ENCODE peak calls at places on chromosomes 7 and 10, in five cellular contexts. One of them, this sample, is unnamed. For H3K4me1, the result is how much of the 10 kb centered on the place peaks cover.

GRCh38 chr10:95542330-95542729 is 18.8 kb downstream of the SORBS1 start:
- DNase-seq in ovary: no peak
- DNase-seq in tibial nerve: no peak
- DNase-seq in thyroid gland: no peak
- DNase-seq in stomach: peak
- DNase-seq in this sample: no peak

GRCh38 chr10:92691591-92692084 is 1.9 kb downstream of the HHEX start:
- DNase-seq in thyroid gland: peak
- DNase-seq in stomach: peak
- DNase-seq in tibial nerve: peak
- DNase-seq in ovary: peak
- DNase-seq in this sample: peak

GRCh38 chr10:33334839-33335549 is 527 bp upstream of the NRP1 start:
- DNase-seq in tibial nerve: peak
- DNase-seq in ovary: peak
- DNase-seq in thyroid gland: peak
- DNase-seq in stomach: peak
- DNase-seq in this sample: peak

GRCh38 chr10:92222603-92223275 is 68.1 kb downstream of the CPEB3 start:
- DNase-seq in ovary: no peak
- DNase-seq in tibial nerve: no peak
- DNase-seq in thyroid gland: no peak
- DNase-seq in stomach: no peak
- DNase-seq in this sample: peak

GRCh38 chr7:157817944-157818700 is 481.3 kb downstream of the DNAJB6 start:
- DNase-seq in ovary: no peak
- DNase-seq in tibial nerve: no peak
- DNase-seq in stomach: no peak
- DNase-seq in thyroid gland: no peak
- DNase-seq in this sample: no peak

GRCh38 chr7:103114576-103115008 is 34.3 kb downstream of the NAPEPLD start:
- DNase-seq in stomach: no peak
- DNase-seq in ovary: no peak
- DNase-seq in tibial nerve: no peak
- DNase-seq in thyroid gland: no peak
- DNase-seq in this sample: no peak

GRCh38 chr10:3173173-3173878 is 744 bp upstream of the PITRM1 start:
- DNase-seq in tibial nerve: no peak
- DNase-seq in ovary: no peak
- DNase-seq in stomach: peak
- DNase-seq in thyroid gland: peak
- DNase-seq in this sample: no peak

GRCh38 chr7:106073701-106074100 is 38.4 kb downstream of the SYPL1 start:
- DNase-seq in tibial nerve: no peak
- DNase-seq in ovary: no peak
- DNase-seq in thyroid gland: no peak
- DNase-seq in stomach: no peak
- DNase-seq in this sample: no peak

GRCh38 chr10:76456190-76456589 is 1024.8 kb downstream of the LRMDA start:
- DNase-seq in thyroid gland: no peak
- DNase-seq in stomach: no peak
- DNase-seq in ovary: peak
- DNase-seq in tibial nerve: no peak
- DNase-seq in this sample: no peak

GRCh38 chr10:51743146-51743545 is 43.8 kb upstream of the CSTF2T start:
- DNase-seq in stomach: no peak
- DNase-seq in thyroid gland: no peak
- DNase-seq in ovary: no peak
- DNase-seq in tibial nerve: no peak
- DNase-seq in this sample: no peak

GRCh38 chr10:96413151-96413787 is 54.5 kb upstream of the OPALIN start:
- DNase-seq in tibial nerve: no peak
- DNase-seq in ovary: no peak
- DNase-seq in stomach: no peak
- DNase-seq in thyroid gland: peak
- DNase-seq in this sample: no peak

GRCh38 chr10:86872757-86873156 is 84.7 kb downstream of the MMRN2 start:
- DNase-seq in thyroid gland: peak
- DNase-seq in tibial nerve: no peak
- DNase-seq in stomach: no peak
- DNase-seq in ovary: no peak
- DNase-seq in this sample: peak

GRCh38 chr7:15686209-15686956 is at the start of gene MEOX2:
- DNase-seq in ovary: peak
- DNase-seq in stomach: no peak
- DNase-seq in thyroid gland: peak
- DNase-seq in tibial nerve: peak
- DNase-seq in this sample: peak

GRCh38 chr10:12915637-12916168 is 85.8 kb downstream of the CCDC3 start:
- DNase-seq in ovary: no peak
- DNase-seq in stomach: no peak
- DNase-seq in tibial nerve: no peak
- DNase-seq in thyroid gland: no peak
- DNase-seq in this sample: no peak

GRCh38 chr10:11936389-11937152 is 106.0 kb downstream of the UPF2 start:
- DNase-seq in ovary: no peak
- DNase-seq in thyroid gland: no peak
- DNase-seq in stomach: no peak
- DNase-seq in tibial nerve: no peak
- DNase-seq in this sample: no peak

GRCh38 chr10:86545097-86545496 is 23.5 kb upstream of the WAPL start:
- DNase-seq in tibial nerve: no peak
- DNase-seq in stomach: no peak
- DNase-seq in thyroid gland: peak
- DNase-seq in ovary: no peak
- DNase-seq in this sample: no peak

GRCh38 chr7:155713382-155713781 is 68.9 kb downstream of the RBM33 start:
- DNase-seq in ovary: no peak
- DNase-seq in thyroid gland: no peak
- DNase-seq in tibial nerve: no peak
- DNase-seq in stomach: peak
- DNase-seq in this sample: no peak

GRCh38 chr7:115984105-115984504 is 46.5 kb downstream of the TFEC start:
- DNase-seq in thyroid gland: no peak
- DNase-seq in stomach: no peak
- DNase-seq in ovary: no peak
- DNase-seq in tibial nerve: no peak
- DNase-seq in this sample: no peak

GRCh38 chr10:116472874-116473273 is 45.2 kb downstream of the PNLIPRP3 start:
- DNase-seq in stomach: no peak
- DNase-seq in ovary: no peak
- DNase-seq in tibial nerve: no peak
- DNase-seq in thyroid gland: no peak
- DNase-seq in this sample: no peak

GRCh38 chr10:116469437-116469836 is 41.8 kb downstream of the PNLIPRP3 start:
- DNase-seq in ovary: no peak
- DNase-seq in thyroid gland: no peak
- DNase-seq in stomach: no peak
- DNase-seq in tibial nerve: no peak
- DNase-seq in this sample: no peak

GRCh38 chr10:116466715-116467422 is 39.2 kb downstream of the PNLIPRP3 start:
- DNase-seq in ovary: no peak
- DNase-seq in stomach: no peak
- DNase-seq in thyroid gland: no peak
- DNase-seq in tibial nerve: no peak
- DNase-seq in this sample: no peak

GRCh38 chr10:116470768-116471415 is 43.2 kb downstream of the PNLIPRP3 start:
- DNase-seq in thyroid gland: no peak
- DNase-seq in stomach: no peak
- DNase-seq in ovary: no peak
- DNase-seq in tibial nerve: no peak
- DNase-seq in this sample: no peak

GRCh38 chr10:116470071-116470470 is 42.4 kb downstream of the PNLIPRP3 start:
- DNase-seq in stomach: no peak
- DNase-seq in ovary: no peak
- DNase-seq in tibial nerve: no peak
- DNase-seq in thyroid gland: no peak
- DNase-seq in this sample: no peak
- TF ChIP-seq POLR2A in stomach: no peak
- TF ChIP-seq POLR2A in ovary: no peak
- TF ChIP-seq POLR2A in tibial nerve: no peak
- TF ChIP-seq POLR2A in thyroid gland: no peak
- TF ChIP-seq POLR2A in this sample: no peak

DNA sequence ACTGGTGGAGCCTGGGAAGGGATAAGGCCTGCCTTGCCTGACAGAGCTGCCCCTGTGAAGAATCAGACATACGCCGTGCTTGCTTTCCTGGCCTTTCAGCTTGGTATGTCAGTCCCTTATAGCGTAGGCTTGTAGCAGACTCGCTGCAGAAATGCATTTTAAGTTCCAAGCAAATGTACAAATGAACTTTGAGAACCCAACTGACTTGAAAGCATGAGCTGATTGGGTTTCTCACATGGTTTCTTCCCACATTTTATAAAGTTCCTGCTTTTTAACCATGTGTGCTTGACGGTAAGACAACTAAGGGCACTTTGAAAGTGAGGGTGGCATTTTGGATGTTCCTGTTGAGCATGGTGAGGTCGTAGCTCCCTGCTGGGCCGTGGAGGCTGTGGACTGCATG is 62.6 kb downstream of the CCNY start:
- DNase-seq in stomach: no peak
- DNase-seq in thyroid gland: no peak
- DNase-seq in ovary: no peak
- DNase-seq in tibial nerve: no peak
- DNase-seq in this sample: no peak
- H3K4me1 ChIP-seq in stomach: half or more
- H3K4me1 ChIP-seq in thyroid gland: under half
- H3K4me1 ChIP-seq in ovary: under half
- H3K4me1 ChIP-seq in tibial nerve: under half
- H3K4me1 ChIP-seq in this sample: under half

GRCh38 chr10:132447446-132448247 is 50.6 kb downstream of the PWWP2B start:
- DNase-seq in tibial nerve: no peak
- DNase-seq in thyroid gland: peak
- DNase-seq in stomach: peak
- DNase-seq in ovary: peak
- DNase-seq in this sample: no peak

GRCh38 chr10:132446195-132446581 is 49.2 kb downstream of the PWWP2B start:
- DNase-seq in thyroid gland: no peak
- DNase-seq in tibial nerve: no peak
- DNase-seq in stomach: no peak
- DNase-seq in ovary: no peak
- DNase-seq in this sample: no peak

GRCh38 chr10:132448248-132448731 is 51.3 kb downstream of the PWWP2B start:
- DNase-seq in ovary: no peak
- DNase-seq in tibial nerve: peak
- DNase-seq in stomach: peak
- DNase-seq in thyroid gland: no peak
- DNase-seq in this sample: no peak

GRCh38 chr10:132445516-132446194 is 48.7 kb downstream of the PWWP2B start:
- DNase-seq in thyroid gland: no peak
- DNase-seq in ovary: no peak
- DNase-seq in stomach: no peak
- DNase-seq in tibial nerve: no peak
- DNase-seq in this sample: no peak

GRCh38 chr10:132446661-132447445 is 49.9 kb downstream of the PWWP2B start:
- DNase-seq in tibial nerve: no peak
- DNase-seq in thyroid gland: peak
- DNase-seq in stomach: peak
- DNase-seq in ovary: no peak
- DNase-seq in this sample: no peak
- TF ChIP-seq POLR2A in tibial nerve: no peak
- TF ChIP-seq POLR2A in thyroid gland: no peak
- TF ChIP-seq POLR2A in stomach: no peak
- TF ChIP-seq POLR2A in ovary: no peak
- TF ChIP-seq POLR2A in this sample: no peak

DNA sequence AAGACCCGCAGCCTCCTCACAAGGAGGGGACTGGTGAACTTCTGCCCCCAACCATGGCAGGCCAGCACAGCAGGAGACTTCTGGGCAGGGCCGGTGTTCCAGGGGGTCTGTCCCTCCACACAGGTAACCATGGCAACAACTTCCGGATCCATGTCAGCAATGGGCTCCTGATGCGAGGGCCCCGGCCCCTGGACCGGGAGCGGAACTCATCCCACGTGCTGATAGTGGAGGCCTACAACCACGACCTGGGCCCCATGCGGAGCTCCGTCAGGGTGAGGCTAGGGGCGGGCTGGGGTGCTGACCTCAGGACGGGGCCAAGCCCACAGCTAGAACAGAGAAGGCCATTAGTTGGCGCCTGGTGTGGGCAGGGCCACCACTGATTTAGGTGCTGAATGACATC is 5.7 kb upstream of the C10orf105 start:
- DNase-seq in tibial nerve: no peak
- DNase-seq in stomach: no peak
- DNase-seq in ovary: no peak
- DNase-seq in thyroid gland: no peak
- DNase-seq in this sample: no peak
- H3K4me1 ChIP-seq in tibial nerve: under half
- H3K4me1 ChIP-seq in stomach: under half
- H3K4me1 ChIP-seq in ovary: under half
- H3K4me1 ChIP-seq in thyroid gland: under half
- H3K4me1 ChIP-seq in this sample: under half